ENCODE peak calls at places on chromosome 9, in five cellular contexts. C is PC-3, Q is fibroblast of lung, I is neural progenitor cell, B is SK-N-MC. F is an unnamed sample.
A peak's percentile ranks its signal among the peaks of the same experiment; 100 is the strongest.

GRCh38 chr9:126745574-126746411 is 59.0 kb upstream of the ZBTB43 start:
- DNase-seq in C (no peak), Q (no peak), I (no peak), B (peak; percentile 69), F (no peak)

GRCh38 chr9:127963359-127964064 is 17.3 kb downstream of the EEIG1 start:
- DNase-seq in C (no peak), Q (no peak), I (no peak), B (no peak), F (no peak)

GRCh38 chr9:87381050-87381711 is 116.5 kb upstream of the DAPK1 start:
- DNase-seq in C (no peak), Q (peak; percentile 80), I (no peak), B (peak; percentile 91), F (no peak)

GRCh38 chr9:126894052-126894603 is 20.5 kb upstream of the RALGPS1 start:
- DNase-seq in C (no peak), Q (no peak), I (no peak), B (no peak), F (no peak)

GRCh38 chr9:109254317-109254716 is 66.5 kb downstream of the EPB41L4B start:
- DNase-seq in C (peak; percentile 50), Q (peak; percentile 88), I (no peak), B (no peak), F (no peak)

GRCh38 chr9:128374221-128374675 is 3.1 kb downstream of the URM1 start:
- DNase-seq in C (no peak), Q (no peak), I (no peak), B (no peak), F (no peak)

GRCh38 chr9:127155314-127155713 is 32.9 kb upstream of the ANGPTL2 start:
- DNase-seq in C (no peak), Q (no peak), I (no peak), B (no peak), F (no peak)

GRCh38 chr9:137582286-137582860 is 3.6 kb upstream of the DPH7 start:
- DNase-seq in C (no peak), Q (peak; percentile 26), I (peak; percentile 57), B (no peak), F (no peak)

GRCh38 chr9:116549061-116549664 is 137.9 kb upstream of the TRIM32 start:
- DNase-seq in C (peak; percentile 80), Q (peak; percentile 97), I (no peak), B (no peak), F (peak; percentile 28)

GRCh38 chr9:126399251-126399650 is 72.6 kb downstream of the MVB12B start:
- DNase-seq in C (no peak), Q (no peak), I (no peak), B (no peak), F (no peak)

GRCh38 chr9:111099199-111100005 is 61.1 kb upstream of the LPAR1 start:
- DNase-seq in C (no peak), Q (no peak), I (peak; percentile 91), B (peak; percentile 100), F (no peak)

GRCh38 chr9:34125681-34126206 is 754 bp downstream of the DCAF12 start:
- DNase-seq in C (peak; percentile 44), Q (peak; percentile 21), I (peak; percentile 43), B (no peak), F (no peak)

GRCh38 chr9:16304301-16304700 is 566.2 kb downstream of the BNC2 start:
- DNase-seq in C (peak; percentile 3), Q (no peak), I (peak; percentile 68), B (no peak), F (no peak)

GRCh38 chr9:133973791-133974630 is 18.1 kb downstream of the VAV2 start:
- DNase-seq in C (no peak), Q (no peak), I (peak; percentile 27), B (no peak), F (no peak)

GRCh38 chr9:12972608-12973589 is 198.1 kb downstream of the LURAP1L start:
- DNase-seq in C (no peak), Q (no peak), I (no peak), B (no peak), F (no peak)

GRCh38 chr9:15286288-15286834 is 20.7 kb downstream of the TTC39B start:
- DNase-seq in C (no peak), Q (no peak), I (no peak), B (no peak), F (no peak)

DNA sequence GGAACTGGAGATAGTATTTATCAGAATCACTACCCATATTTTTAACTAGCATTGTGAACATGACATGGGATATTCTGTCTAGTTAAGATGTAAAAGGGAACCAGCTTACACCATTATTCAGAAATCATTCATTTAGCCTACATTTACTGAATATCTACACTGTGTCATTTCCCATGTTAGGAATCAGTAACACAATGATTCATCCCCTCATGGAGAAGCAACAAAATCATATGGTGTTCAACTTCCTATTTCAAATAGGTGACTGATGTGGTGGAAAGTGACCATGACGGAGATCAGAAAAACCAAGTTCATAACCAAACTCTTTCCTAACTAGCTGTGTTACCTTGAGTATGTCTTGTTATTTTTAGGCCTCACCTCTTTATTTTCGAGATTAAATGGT is 550.0 kb upstream of the TUSC1 start:
- DNase-seq in C (no peak), Q (no peak), I (no peak), B (no peak), F (no peak)
- TF ChIP-seq EZH2 in C (no peak), Q (no peak), I (no peak), B (no peak), F (no peak)

GRCh38 chr9:130939405-130939941 is 426 bp upstream of the FIBCD1 start:
- DNase-seq in C (peak; percentile 17), Q (no peak), I (peak; percentile 91), B (no peak), F (no peak)
- TF ChIP-seq EZH2 in C (no peak), Q (no peak), I (peak; percentile 68), B (no peak), F (peak; percentile 23)

GRCh38 chr9:135665795-135666189 is 2.7 kb downstream of the LCN9 start:
- DNase-seq in C (no peak), Q (no peak), I (no peak), B (no peak), F (no peak)
- TF ChIP-seq EZH2 in C (no peak), Q (no peak), I (no peak), B (no peak), F (no peak)

GRCh38 chr9:124000161-124000783 is 11.3 kb upstream of the LHX2 start:
- DNase-seq in C (no peak), Q (no peak), I (peak; percentile 55), B (no peak), F (no peak)

GRCh38 chr9:124003636-124004349 is 7.8 kb upstream of the LHX2 start:
- DNase-seq in C (no peak), Q (no peak), I (peak; percentile 34), B (no peak), F (no peak)

GRCh38 chr9:124000784-124001444 is 10.7 kb upstream of the LHX2 start:
- DNase-seq in C (no peak), Q (no peak), I (peak; percentile 95), B (no peak), F (no peak)

GRCh38 chr9:124001445-124001799 is 10.1 kb upstream of the LHX2 start:
- DNase-seq in C (no peak), Q (no peak), I (no peak), B (no peak), F (no peak)

GRCh38 chr9:124001865-124002525 is 9.6 kb upstream of the LHX2 start:
- DNase-seq in C (no peak), Q (no peak), I (peak; percentile 50), B (no peak), F (no peak)
- TF ChIP-seq EZH2 in C (no peak), Q (peak; percentile 60), I (no peak), B (no peak), F (no peak)

DNA sequence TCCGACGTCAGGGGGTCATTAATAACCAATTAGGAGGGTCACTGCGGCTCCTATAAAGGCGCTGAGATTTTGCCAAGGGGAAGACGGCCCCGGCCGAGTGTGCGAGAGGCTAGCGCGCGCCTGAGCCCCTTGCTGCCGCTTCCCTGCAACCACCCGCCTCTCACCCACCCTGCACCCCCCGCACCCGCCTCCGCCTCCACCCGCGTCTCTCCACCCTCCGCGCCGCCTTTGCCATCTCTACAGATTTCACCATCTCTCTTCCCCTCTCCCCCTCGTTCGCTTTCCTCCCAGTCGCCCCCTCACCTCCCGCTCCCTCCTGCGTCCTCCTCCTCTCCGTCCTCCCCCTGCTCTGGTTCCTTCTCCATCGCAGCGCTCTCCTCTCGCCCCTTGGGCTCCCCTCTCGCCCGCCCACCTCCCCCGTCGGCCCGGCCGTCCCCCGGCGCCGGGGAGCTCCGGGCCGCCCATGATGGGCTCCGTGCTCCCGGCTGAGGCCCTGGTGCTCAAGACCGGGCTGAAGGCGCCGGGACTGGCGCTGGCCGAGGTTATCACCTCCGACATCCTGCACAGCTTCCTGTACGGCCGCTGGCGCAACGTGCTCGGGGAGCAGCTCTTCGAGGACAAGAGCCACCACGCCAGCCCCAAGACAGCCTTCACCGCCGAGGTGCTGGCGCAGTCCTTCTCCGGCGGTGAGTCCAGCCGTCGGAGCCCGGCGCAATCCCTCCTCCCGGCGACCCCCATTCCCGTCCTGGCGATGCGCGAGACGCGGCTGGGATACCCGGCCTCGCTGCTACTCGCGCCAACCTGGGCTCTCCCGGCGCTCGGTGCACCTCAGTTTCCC is at the start of gene PRDM12:
- DNase-seq in C (no peak), Q (no peak), I (peak; percentile 66), B (no peak), F (no peak)
- TF ChIP-seq EZH2 in C (peak; percentile 46), Q (peak; percentile 92), I (no peak), B (peak; percentile 79), F (peak; percentile 81)

DNA sequence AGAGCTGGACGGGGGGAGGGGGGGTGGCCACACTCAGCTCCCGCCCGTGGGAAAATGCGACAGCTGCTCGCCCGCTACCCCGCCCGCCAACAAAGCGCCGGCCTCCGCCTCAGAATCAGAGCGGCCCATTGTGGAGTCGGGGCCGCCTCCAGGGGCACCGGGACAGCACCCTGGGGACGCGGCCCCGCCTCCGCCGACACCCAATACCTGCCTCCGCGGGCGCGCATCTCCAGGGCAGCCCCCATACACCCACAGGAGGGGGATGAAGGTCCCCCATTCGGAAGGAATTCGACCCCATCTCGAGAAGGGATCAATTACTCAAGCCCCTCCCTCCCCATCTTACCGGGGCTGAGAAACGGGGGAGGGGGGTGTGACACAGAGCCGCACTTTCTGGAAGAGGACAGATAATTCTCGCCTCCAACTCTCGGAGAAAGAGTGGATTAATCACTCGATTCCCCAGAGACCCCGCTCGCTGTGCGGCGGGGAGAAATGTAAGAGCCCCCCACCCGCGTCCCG is 1.2 kb downstream of the NOTCH1 start:
- DNase-seq in C (peak; percentile 44), Q (no peak), I (peak; percentile 71), B (no peak), F (no peak)
- TF ChIP-seq EZH2 in C (no peak), Q (no peak), I (no peak), B (no peak), F (no peak)

DNA sequence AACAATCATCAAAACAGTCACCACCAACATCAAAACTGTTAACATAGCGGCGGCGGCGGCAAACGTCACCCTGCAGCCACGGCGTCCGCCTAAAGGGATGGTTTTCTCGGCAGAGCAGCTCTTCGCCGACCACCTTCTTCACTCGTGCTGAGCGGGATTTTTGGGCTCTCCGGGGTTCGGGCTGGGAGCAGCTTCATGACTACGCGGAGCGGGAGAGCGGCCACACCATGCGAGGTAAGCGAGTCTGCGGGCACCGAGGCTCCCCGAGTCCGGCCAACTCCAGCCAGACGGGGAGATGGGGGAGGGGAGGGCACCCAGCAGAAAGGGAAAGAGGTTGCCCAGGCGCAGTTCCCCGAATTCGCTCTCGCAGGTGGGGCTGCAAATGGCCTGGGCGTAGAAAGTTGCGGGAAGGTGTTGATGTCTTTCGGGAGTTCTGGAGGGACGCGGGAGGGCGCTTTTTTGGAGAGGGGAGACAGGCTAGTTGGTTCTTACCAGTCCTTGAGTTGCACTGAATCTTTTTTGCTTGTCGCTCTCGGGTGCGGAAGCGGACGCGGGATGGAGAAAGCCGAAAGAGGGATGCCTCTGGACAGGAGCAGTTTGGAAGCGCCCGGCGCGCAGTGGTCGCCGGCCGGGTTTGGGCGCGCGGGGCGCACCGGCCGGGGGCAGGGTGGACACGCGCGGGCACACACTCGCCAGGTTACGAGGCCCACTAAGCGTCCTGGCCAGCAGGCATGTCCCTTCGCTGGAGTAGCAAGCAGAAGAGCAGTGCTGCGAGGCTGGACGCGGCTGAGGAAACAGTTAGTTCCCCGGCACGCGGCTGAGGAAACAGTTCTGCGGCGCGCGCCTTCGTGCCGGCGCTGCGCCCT is 848 bp downstream of the RORB start:
- DNase-seq in C (no peak), Q (peak; percentile 34), I (peak; percentile 65), B (no peak), F (no peak)
- TF ChIP-seq EZH2 in C (peak; percentile 46), Q (peak; percentile 45), I (peak; percentile 77), B (peak; percentile 96), F (peak; percentile 78)